ENCODE peak calls at places on chromosome 7, in seven cellular contexts. U is IMR-90, Q is neuronal stem cell, V is H1, O is mesenchymal stem cell, D is mesendoderm, R is trophoblast cell. C is an unnamed sample.

GRCh38 chr7:2196381-2197378 is 36.1 kb downstream of the MAD1L1 start:
- DNase-seq in U (no peak), Q (no peak), V (no peak), O (no peak), D (no peak), R (no peak), C (peak; percentile 23)

GRCh38 chr7:22110881-22111280 is 165.2 kb upstream of the CDCA7L start:
- DNase-seq in U (no peak), Q (no peak), V (no peak), O (peak; percentile 1), D (no peak), R (no peak), C (no peak)

GRCh38 chr7:129951076-129952011 is 1.4 kb downstream of the UBE2H start:
- DNase-seq in U (no peak), Q (peak; percentile 29), V (no peak), O (peak; percentile 59), D (peak; percentile 53), R (no peak), C (peak; percentile 32)

GRCh38 chr7:6462094-6462493 is 14.3 kb upstream of the DAGLB start:
- DNase-seq in U (no peak), Q (no peak), V (no peak), O (no peak), D (no peak), R (no peak), C (no peak)

GRCh38 chr7:105185290-105186010 is 171.4 kb downstream of the KMT2E start:
- DNase-seq in U (no peak), Q (no peak), V (no peak), O (no peak), D (no peak), R (no peak), C (no peak)

GRCh38 chr7:101754432-101755159 is 62.8 kb upstream of the CUX1 start:
- DNase-seq in U (peak; percentile 47), Q (no peak), V (no peak), O (peak; percentile 24), D (no peak), R (no peak), C (no peak)

GRCh38 chr7:47508389-47509380 is 73.2 kb downstream of the TNS3 start:
- DNase-seq in U (peak; percentile 51), Q (no peak), V (no peak), O (no peak), D (peak; percentile 73), R (peak; percentile 98), C (no peak)

GRCh38 chr7:157043745-157044144 is 33.3 kb upstream of the MNX1 start:
- DNase-seq in U (peak; percentile 69), Q (no peak), V (no peak), O (no peak), D (no peak), R (no peak), C (no peak)

GRCh38 chr7:91034459-91035368 is 229.5 kb upstream of the FZD1 start:
- DNase-seq in U (peak; percentile 63), Q (peak; percentile 50), V (no peak), O (peak; percentile 42), D (peak; percentile 57), R (no peak), C (peak; percentile 53)

GRCh38 chr7:70069977-70070376 is 471.7 kb downstream of the AUTS2 start:
- DNase-seq in U (no peak), Q (no peak), V (no peak), O (no peak), D (no peak), R (no peak), C (no peak)

GRCh38 chr7:77831481-77831880 is 32.9 kb downstream of the PHTF2 start:
- DNase-seq in U (no peak), Q (no peak), V (no peak), O (no peak), D (no peak), R (no peak), C (no peak)

GRCh38 chr7:129898502-129899160 is 54.1 kb downstream of the UBE2H start:
- DNase-seq in U (peak; percentile 16), Q (no peak), V (no peak), O (peak; percentile 91), D (no peak), R (no peak), C (no peak)

GRCh38 chr7:141366098-141366621 is 185.1 kb upstream of the AGK start:
- DNase-seq in U (no peak), Q (peak; percentile 74), V (no peak), O (peak; percentile 1), D (peak; percentile 77), R (no peak), C (peak; percentile 50)

GRCh38 chr7:71988176-71988575 is 424.0 kb downstream of the CALN1 start:
- DNase-seq in U (no peak), Q (no peak), V (no peak), O (no peak), D (no peak), R (no peak), C (no peak)

GRCh38 chr7:30652951-30653641 is 29.2 kb downstream of the CRHR2 start:
- DNase-seq in U (no peak), Q (no peak), V (no peak), O (no peak), D (no peak), R (no peak), C (no peak)

GRCh38 chr7:73316521-73316920 is 7.9 kb upstream of the NSUN5 start:
- DNase-seq in U (no peak), Q (no peak), V (no peak), O (no peak), D (no peak), R (no peak), C (no peak)

GRCh38 chr7:15158141-15158810 is 255.7 kb upstream of the DGKB start:
- DNase-seq in U (no peak), Q (no peak), V (no peak), O (no peak), D (no peak), R (no peak), C (no peak)

GRCh38 chr7:47866120-47866519 is 82.1 kb downstream of the PKD1L1 start:
- DNase-seq in U (peak; percentile 50), Q (no peak), V (no peak), O (no peak), D (no peak), R (no peak), C (no peak)

GRCh38 chr7:21568762-21569161 is 25.9 kb downstream of the DNAH11 start:
- DNase-seq in U (no peak), Q (no peak), V (no peak), O (no peak), D (peak; percentile 23), R (no peak), C (no peak)

GRCh38 chr7:391961-392524 is 102.1 kb downstream of the FOXL3 start:
- DNase-seq in U (no peak), Q (no peak), V (no peak), O (no peak), D (no peak), R (no peak), C (peak; percentile 18)

GRCh38 chr7:340200-340937 is 50.4 kb downstream of the FOXL3 start:
- DNase-seq in U (no peak), Q (no peak), V (no peak), O (no peak), D (no peak), R (no peak), C (no peak)

GRCh38 chr7:49060743-49061142 is 136.4 kb downstream of the CDC14C start:
- DNase-seq in U (no peak), Q (no peak), V (no peak), O (no peak), D (no peak), R (no peak), C (no peak)

GRCh38 chr7:144854839-144855424 is 19.1 kb upstream of the TPK1 start:
- DNase-seq in U (no peak), Q (peak; percentile 30), V (no peak), O (peak; percentile 24), D (peak; percentile 74), R (no peak), C (no peak)

GRCh38 chr7:135692055-135692454 is 29.7 kb downstream of the STMP1 start:
- DNase-seq in U (peak; percentile 57), Q (no peak), V (no peak), O (no peak), D (no peak), R (no peak), C (no peak)

GRCh38 chr7:106216517-106217088 is 68.2 kb downstream of the NAMPT start:
- DNase-seq in U (peak; percentile 97), Q (no peak), V (no peak), O (peak; percentile 93), D (peak; percentile 62), R (no peak), C (no peak)

GRCh38 chr7:132130497-132130896 is 445.8 kb downstream of the PLXNA4 start:
- DNase-seq in U (no peak), Q (no peak), V (no peak), O (no peak), D (no peak), R (no peak), C (no peak)

GRCh38 chr7:115340828-115341227 is 418.9 kb downstream of the MDFIC start:
- DNase-seq in U (peak; percentile 94), Q (no peak), V (no peak), O (peak; percentile 71), D (no peak), R (no peak), C (no peak)

GRCh38 chr7:2872296-2872874 is 28.3 kb upstream of the GNA12 start:
- DNase-seq in U (no peak), Q (no peak), V (no peak), O (no peak), D (no peak), R (no peak), C (no peak)

GRCh38 chr7:23373151-23374004 is 74.2 kb downstream of the MALSU1 start:
- DNase-seq in U (peak; percentile 73), Q (no peak), V (no peak), O (no peak), D (no peak), R (no peak), C (no peak)

GRCh38 chr7:29627631-29628030 is 64.0 kb downstream of the PRR15 start:
- DNase-seq in U (no peak), Q (no peak), V (no peak), O (no peak), D (no peak), R (no peak), C (no peak)
- H3K27ac ChIP-seq in U (no peak overlapping the region), Q (no peak overlapping the region), V (no peak overlapping the region), O (no peak overlapping the region), D (no peak overlapping the region), R (no peak overlapping the region), C (no peak overlapping the region)

GRCh38 chr7:152887779-152888178 is 128.2 kb downstream of the ACTR3B start:
- DNase-seq in U (no peak), Q (no peak), V (no peak), O (no peak), D (no peak), R (no peak), C (no peak)
- H2BK120ac ChIP-seq in U (no peak overlapping the region), Q (no peak overlapping the region), V (no peak overlapping the region), O (no peak overlapping the region), D (no peak overlapping the region), R (no peak overlapping the region), C (no peak overlapping the region)

GRCh38 chr7:44101304-44101965 is 2.7 kb upstream of the AEBP1 start:
- DNase-seq in U (no peak), Q (no peak), V (no peak), O (no peak), D (no peak), R (no peak), C (no peak)
- H3K27ac ChIP-seq in U (peak overlapping the region; percentile 70), Q (no peak overlapping the region), V (no peak overlapping the region), O (peak overlapping the region; percentile 97), D (no peak overlapping the region), R (no peak overlapping the region), C (no peak overlapping the region)

DNA sequence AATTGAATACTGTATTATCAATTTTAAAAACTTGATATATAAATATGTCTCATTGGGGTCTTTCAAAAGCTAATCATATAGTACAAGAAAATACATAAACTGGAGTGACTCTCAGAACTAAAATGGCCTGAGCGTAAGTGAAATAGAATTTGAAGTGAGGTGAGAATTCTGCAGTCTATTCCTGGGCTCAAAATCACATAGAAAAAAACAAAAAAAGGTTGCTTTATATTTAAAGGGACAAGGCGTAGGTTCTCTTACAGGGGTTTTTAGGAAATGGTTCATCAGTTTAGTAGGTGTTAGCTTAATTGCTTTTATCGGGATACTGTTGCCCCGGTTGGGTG is 36.7 kb upstream of the PRSS1 start:
- DNase-seq in U (no peak), Q (no peak), V (no peak), O (no peak), D (no peak), R (no peak), C (no peak)
- H2BK120ac ChIP-seq in U (no peak overlapping the region), Q (no peak overlapping the region), V (no peak overlapping the region), O (no peak overlapping the region), D (no peak overlapping the region), R (no peak overlapping the region), C (no peak overlapping the region)

C was measured in H9.